ENCODE peak calls at places on chromosomes 4 and X, in six cellular contexts. E is nucleus accumbens, Y is Ammon's horn, N is EL, F is psoas muscle, S is upper lobe of right lung. C is an unnamed sample.

GRCh38 chr4:100295792-100296191 is 105.5 kb upstream of the DDIT4L start:
- DNase-seq in S (no peak), F (no peak), N (peak), E (no peak), Y (no peak), C (no peak)

GRCh38 chr4:25343671-25344070 is 31.1 kb downstream of the ZCCHC4 start:
- DNase-seq in E (no peak), F (no peak), S (no peak), Y (no peak), N (peak), C (no peak)

GRCh38 chrX:119105826-119106225 is 21.8 kb downstream of the KIAA1210 start:
- DNase-seq in S (no peak), F (no peak), N (peak), Y (no peak), E (no peak), C (no peak)

GRCh38 chr4:123995939-123996338 is 599.3 kb downstream of the SPRY1 start:
- DNase-seq in S (no peak), E (no peak), F (no peak), N (peak), Y (no peak), C (no peak)

GRCh38 chr4:23747131-23747752 is 142.6 kb downstream of the PPARGC1A start:
- DNase-seq in F (no peak), Y (peak), E (no peak), N (no peak), S (no peak), C (peak)

GRCh38 chr4:4457803-4458550 is 71.1 kb downstream of the NSG1 start:
- DNase-seq in N (peak), Y (no peak), F (no peak), S (no peak), E (no peak), C (no peak)

GRCh38 chrX:150982786-150983525 is at the start of gene HMGB3:
- DNase-seq in F (peak), Y (peak), E (peak), S (peak), N (peak), C (peak)

GRCh38 chr4:28555851-28556250 is 1695.2 kb downstream of the STIM2 start:
- DNase-seq in N (no peak), Y (no peak), F (no peak), E (no peak), S (no peak), C (no peak)

GRCh38 chrX:40283981-40284380 is 186.2 kb upstream of the BCOR start:
- DNase-seq in E (no peak), S (no peak), F (no peak), N (no peak), Y (no peak), C (no peak)

GRCh38 chrX:88828011-88828410 is 81.0 kb downstream of the CPXCR1 start:
- DNase-seq in N (no peak), E (no peak), F (no peak), Y (no peak), S (no peak), C (no peak)

GRCh38 chr4:76616526-76616925 is 181.5 kb downstream of the SHROOM3 start:
- DNase-seq in S (no peak), N (no peak), E (no peak), F (no peak), Y (no peak), C (no peak)

GRCh38 chrX:118666521-118666920 is 60.9 kb upstream of the IL13RA1 start:
- DNase-seq in E (no peak), S (no peak), N (peak), F (no peak), Y (no peak), C (no peak)

GRCh38 chrX:20595928-20596550 is 329.3 kb upstream of the RPS6KA3 start:
- DNase-seq in E (no peak), F (no peak), Y (peak), N (no peak), S (no peak), C (no peak)

GRCh38 chrX:11546917-11547316 is 118.8 kb downstream of the ARHGAP6 start:
- DNase-seq in S (no peak), N (no peak), E (no peak), F (no peak), Y (no peak), C (no peak)

GRCh38 chr4:157220026-157220881 is at the start of gene GRIA2:
- DNase-seq in S (peak), E (peak), N (peak), F (peak), Y (peak), C (peak)

GRCh38 chrX:120468071-120468470 is 1.0 kb downstream of the LAMP2 start:
- DNase-seq in E (no peak), F (no peak), Y (no peak), S (no peak), N (no peak), C (no peak)

GRCh38 chrX:72128881-72129280 is 2.8 kb downstream of the RTL5 start:
- DNase-seq in F (no peak), N (peak), S (no peak), Y (no peak), E (no peak), C (no peak)

GRCh38 chr4:52103314-52103713 is 52.2 kb downstream of the SPATA18 start:
- DNase-seq in E (no peak), S (no peak), F (no peak), Y (peak), N (peak), C (peak)

GRCh38 chr4:176209535-176209934 is 14.2 kb upstream of the SPATA4 start:
- DNase-seq in N (no peak), E (no peak), F (no peak), Y (no peak), S (no peak), C (no peak)

GRCh38 chrX:39636481-39636880 is 461.3 kb downstream of the BCOR start:
- DNase-seq in E (no peak), S (no peak), Y (no peak), N (no peak), F (no peak), C (no peak)

GRCh38 chrX:66833426-66833825 is 194.5 kb upstream of the EDA2R start:
- DNase-seq in F (no peak), E (no peak), Y (no peak), N (no peak), S (no peak), C (no peak)

GRCh38 chrX:13798184-13798583 is 18.7 kb downstream of the GPM6B start:
- DNase-seq in E (no peak), N (no peak), S (no peak), F (no peak), Y (no peak), C (no peak)

GRCh38 chrX:111490683-111491082 is 20.8 kb upstream of the SERTM2 start:
- DNase-seq in N (no peak), Y (peak), S (no peak), F (no peak), E (no peak), C (no peak)

GRCh38 chrX:75781618-75782017 is 3.4 kb downstream of the MAGEE2 start:
- DNase-seq in F (peak), N (no peak), E (peak), S (no peak), Y (peak), C (peak)

GRCh38 chrX:19107035-19107434 is 15.2 kb downstream of the ADGRG2 start:
- DNase-seq in N (no peak), E (no peak), Y (no peak), F (no peak), S (no peak), C (no peak)

GRCh38 chr4:102629686-102630085 is 128.5 kb downstream of the NFKB1 start:
- DNase-seq in S (no peak), Y (no peak), E (no peak), F (no peak), N (no peak), C (no peak)

GRCh38 chr4:55442541-55442940 is 46.8 kb downstream of the TMEM165 start:
- DNase-seq in E (no peak), N (no peak), S (no peak), Y (no peak), F (no peak), C (no peak)

GRCh38 chr4:91746551-91746950 is 557.2 kb upstream of the GRID2 start:
- DNase-seq in N (no peak), F (no peak), E (no peak), S (no peak), Y (no peak), C (no peak)

GRCh38 chr4:151039733-151040132 is 24.6 kb upstream of the LRBA start:
- DNase-seq in Y (no peak), S (no peak), F (no peak), N (no peak), E (no peak), C (no peak)